ENCODE peak calls at places on chromosomes 1 and 21, in nine cellular contexts. F is endothelial cell, I is brain microvascular endothelial cell, J is right lobe of liver, U is WTC11, Y is lung, R is psoas muscle, L is GM23338, Z is ascending aorta. V is an unnamed sample.

GRCh38 chr1:5507340-5507739 is 484.9 kb downstream of the NPHP4 start:
- DNase-seq in J (no peak), U (no peak), Y (no peak), Z (no peak), L (no peak), R (no peak), I (no peak), F (no peak), V (no peak)

GRCh38 chr1:201408176-201408814 is 9.2 kb upstream of the LAD1 start:
- DNase-seq in J (peak; percentile 77), I (peak; percentile 75), F (peak; percentile 92), L (peak; percentile 93), U (peak; percentile 94), R (peak; percentile 89), Y (peak; percentile 83), Z (peak; percentile 73), V (no peak)

GRCh38 chr1:22976461-22977243 is 4.0 kb upstream of the LACTBL1 start:
- DNase-seq in U (peak; percentile 79), F (peak; percentile 75), J (peak; percentile 59), R (no peak), Z (peak; percentile 70), Y (peak; percentile 47), I (peak; percentile 83), L (peak; percentile 94), V (peak; percentile 41)

GRCh38 chr1:162223488-162223887 is 153.2 kb downstream of the SPATA46 start:
- DNase-seq in F (no peak), R (no peak), I (no peak), U (no peak), J (no peak), L (no peak), Z (no peak), Y (no peak), V (no peak)

GRCh38 chr1:25996966-25997758 is 701 bp downstream of the PAFAH2 start:
- DNase-seq in F (no peak), U (no peak), Y (peak; percentile 48), I (peak; percentile 77), Z (peak; percentile 68), R (no peak), J (no peak), L (no peak), V (no peak)

GRCh38 chr1:59057211-59057694 is 239.6 kb upstream of the FGGY start:
- DNase-seq in U (peak; percentile 40), Y (peak; percentile 57), L (peak; percentile 27), I (peak; percentile 90), J (peak; percentile 30), R (peak; percentile 89), F (peak; percentile 15), Z (peak; percentile 91), V (no peak)

GRCh38 chr1:109491372-109491771 is 2.5 kb upstream of the CYB561D1 start:
- DNase-seq in Z (peak; percentile 59), L (no peak), J (no peak), I (no peak), U (no peak), Y (no peak), F (no peak), R (no peak), V (no peak)

GRCh38 chr1:117613249-117613968 is 7.6 kb downstream of the TENT5C start:
- DNase-seq in J (no peak), R (no peak), I (no peak), U (no peak), Z (peak; percentile 52), L (no peak), F (no peak), Y (no peak), V (no peak)

GRCh38 chr21:44697811-44698734 is 1.1 kb downstream of the KRTAP10-12 start:
- DNase-seq in F (no peak), Z (peak; percentile 50), U (no peak), R (no peak), I (no peak), L (peak; percentile 61), J (no peak), Y (peak; percentile 25), V (no peak)

GRCh38 chr1:97632075-97632474 is 288.8 kb downstream of the DPYD start:
- DNase-seq in L (no peak), U (no peak), J (no peak), R (no peak), Z (no peak), I (peak; percentile 57), Y (no peak), F (no peak), V (no peak)

GRCh38 chr1:93716974-93717373 is 35.3 kb upstream of the BCAR3 start:
- DNase-seq in Z (peak; percentile 39), J (no peak), U (no peak), F (no peak), L (no peak), R (no peak), Y (no peak), I (peak; percentile 39), V (no peak)

GRCh38 chr1:237191403-237191802 is 149.4 kb downstream of the RYR2 start:
- DNase-seq in J (no peak), I (no peak), R (no peak), L (no peak), U (no peak), Z (no peak), Y (no peak), F (no peak), V (no peak)
- TF ChIP-seq CTCF in J (no peak), I (no peak), R (no peak), L (no peak), U (no peak), Z (no peak), Y (no peak), F (no peak), V (no peak)

DNA sequence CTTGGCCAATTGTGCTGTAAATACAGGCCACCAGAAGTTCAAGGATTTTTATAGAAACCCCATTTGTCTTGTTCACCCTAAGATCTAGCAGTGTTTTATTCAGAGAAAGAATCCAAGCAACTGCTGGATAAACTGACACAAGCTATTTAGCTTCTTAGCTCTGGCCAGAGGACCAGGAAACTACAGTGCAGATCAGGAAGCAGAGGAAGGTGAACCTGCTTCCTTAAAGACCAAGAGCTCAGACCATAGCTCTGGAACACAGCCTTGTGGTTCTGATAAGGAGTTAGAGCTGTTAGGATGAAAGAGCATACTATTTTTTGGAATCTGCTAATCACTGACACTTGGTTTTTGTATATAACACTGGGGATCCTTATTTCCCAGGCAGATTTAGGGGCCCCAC is 5.2 kb upstream of the CCDC17 start:
- DNase-seq in F (no peak), I (no peak), J (no peak), U (no peak), R (no peak), L (no peak), Z (no peak), Y (no peak), V (no peak)
- TF ChIP-seq CTCF in F (no peak), I (no peak), J (no peak), U (no peak), R (no peak), L (no peak), Z (no peak), Y (no peak), V (no peak)

GRCh38 chr1:180168786-180169640 is 14.3 kb downstream of the QSOX1 start:
- DNase-seq in F (peak; percentile 67), Y (peak; percentile 51), I (no peak), J (peak; percentile 53), L (peak; percentile 88), U (peak; percentile 80), R (peak; percentile 81), Z (no peak), V (no peak)
- TF ChIP-seq CTCF in F (peak; percentile 62), Y (no peak), I (peak; percentile 88), J (peak; percentile 44), L (peak; percentile 70), U (peak; percentile 56), R (peak; percentile 46), Z (no peak), V (peak; percentile 73)

DNA sequence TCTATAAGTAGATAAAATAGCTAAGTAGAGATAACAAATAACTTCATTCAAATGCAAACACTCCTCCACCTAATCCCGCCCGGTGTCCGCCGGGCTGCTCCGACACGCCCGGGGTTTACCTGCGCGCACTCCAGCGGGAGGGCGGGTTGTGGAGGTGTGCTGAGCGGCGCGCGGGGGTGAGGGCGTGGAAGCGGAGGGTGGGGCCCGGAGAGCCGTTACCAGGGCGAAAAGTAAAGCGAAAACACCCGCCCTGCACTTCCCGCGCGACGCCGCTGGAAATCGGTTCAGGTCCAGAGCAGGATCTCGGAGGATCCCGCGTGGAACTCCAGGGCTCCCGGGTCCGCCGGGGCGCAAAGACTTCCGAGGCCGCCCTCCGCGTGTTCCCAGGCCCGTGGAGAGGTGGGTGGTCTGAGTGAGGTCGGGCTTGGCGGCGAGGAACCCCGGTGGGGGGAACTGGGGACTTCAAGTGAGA is 1.8 kb upstream of the ATF3 start:
- DNase-seq in R (peak; percentile 72), U (peak; percentile 32), L (peak; percentile 48), J (peak; percentile 77), F (peak; percentile 12), Y (peak; percentile 79), Z (peak; percentile 83), I (no peak), V (no peak)
- TF ChIP-seq CTCF in R (no peak), U (no peak), L (no peak), J (no peak), F (no peak), Y (no peak), Z (peak; percentile 38), I (no peak), V (no peak)

GRCh38 chr21:31136891-31137290 is 98.6 kb upstream of the KRTAP19-8 start:
- DNase-seq in U (no peak), L (no peak), Y (no peak), I (peak; percentile 83), R (no peak), J (peak; percentile 46), F (no peak), Z (no peak), V (no peak)
- TF ChIP-seq CTCF in U (no peak), L (no peak), Y (no peak), I (peak; percentile 20), R (no peak), J (no peak), F (no peak), Z (no peak), V (peak; percentile 63)

GRCh38 chr1:222706815-222707214 is 5.5 kb downstream of the AIDA start:
- DNase-seq in L (no peak), Y (no peak), J (no peak), I (no peak), U (no peak), R (no peak), Z (no peak), F (no peak), V (no peak)
- TF ChIP-seq CTCF in L (peak; percentile 13), Y (no peak), J (no peak), I (peak; percentile 5), U (no peak), R (no peak), Z (no peak), F (no peak), V (no peak)

DNA sequence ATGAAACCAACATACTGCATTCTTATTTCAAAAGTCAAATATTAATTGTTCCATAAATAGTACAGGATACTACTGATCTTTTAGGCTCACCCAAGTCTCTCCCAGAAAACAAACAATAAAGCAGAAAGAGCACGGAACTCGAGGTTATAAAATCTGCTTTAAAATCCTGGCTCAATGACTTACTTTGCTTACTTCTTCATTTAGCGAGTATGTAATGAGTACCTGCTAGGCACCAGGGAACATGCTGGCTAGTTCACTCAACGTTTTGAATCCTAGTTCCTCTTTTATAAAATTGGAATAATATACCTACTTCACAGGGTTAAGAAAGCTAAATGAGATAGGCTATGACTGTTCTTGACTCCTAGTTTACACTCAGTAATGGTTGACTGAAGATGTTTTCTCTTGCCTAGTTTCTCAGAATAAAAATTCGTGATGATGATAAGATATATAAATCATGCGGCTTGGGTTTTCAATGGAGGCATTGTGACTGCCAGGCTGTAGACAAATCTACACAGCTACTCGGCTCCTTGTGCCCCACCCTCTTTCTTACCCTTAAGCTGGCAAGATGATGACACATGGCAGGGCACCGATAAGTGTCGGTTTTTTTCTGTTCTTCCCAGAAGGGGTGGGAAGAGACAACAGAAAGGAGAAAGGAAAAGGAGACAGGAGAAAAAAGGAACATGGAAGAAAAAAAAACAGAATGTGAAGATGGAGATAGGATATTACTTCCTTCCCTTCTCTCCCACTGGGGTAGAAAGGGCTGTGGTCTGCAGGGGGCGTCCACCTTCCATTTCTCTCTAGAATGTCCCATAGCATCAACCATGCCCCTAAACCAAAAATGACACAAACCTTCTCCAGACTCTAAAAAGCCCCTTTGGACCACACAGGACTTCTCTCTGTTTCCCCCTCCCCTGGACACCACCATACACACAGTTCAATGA is 507.1 kb downstream of the SMYD3 start:
- DNase-seq in L (no peak), F (no peak), U (no peak), I (no peak), Y (no peak), J (no peak), Z (no peak), R (no peak), V (no peak)
- TF ChIP-seq CTCF in L (peak; percentile 32), F (no peak), U (no peak), I (no peak), Y (no peak), J (no peak), Z (no peak), R (no peak), V (no peak)

V was measured in GM12864.